ENCODE peak calls at places on chromosome 22, in seven cellular contexts. J is HCT116, N is WTC11, Y is HepG2, X is H1, S is K562, Q is GM12878. D is an unnamed sample.

GRCh38 chr22:17706451-17706900 is 67.8 kb downstream of the BID start:
- DNase-seq in S (no peak), Y (peak), Q (peak), J (peak), X (no peak), N (no peak), D (no peak)

GRCh38 chr22:37431811-37432707 is 4.8 kb upstream of the ELFN2 start:
- DNase-seq in N (no peak), Q (no peak), Y (peak), X (no peak), J (peak), S (no peak), D (no peak)

GRCh38 chr22:40116496-40117200 is 61.1 kb upstream of the TNRC6B start:
- DNase-seq in X (no peak), Q (no peak), J (no peak), S (no peak), Y (no peak), N (no peak), D (no peak)

GRCh38 chr22:37208401-37209139 is 3.7 kb downstream of the SSTR3 start:
- DNase-seq in S (no peak), Q (no peak), X (no peak), Y (no peak), J (no peak), N (no peak), D (no peak)

GRCh38 chr22:32364210-32364609 is 6.5 kb downstream of the RFPL3 start:
- DNase-seq in S (no peak), Q (no peak), Y (no peak), N (no peak), J (no peak), X (no peak), D (no peak)

GRCh38 chr22:17972385-17973181 is 51.8 kb downstream of the MICAL3 start:
- DNase-seq in S (no peak), X (no peak), J (no peak), Q (no peak), N (no peak), Y (peak), D (no peak)

GRCh38 chr22:44439356-44440223 is 58.4 kb downstream of the RTL6 start:
- DNase-seq in Q (no peak), J (no peak), Y (no peak), N (no peak), S (no peak), X (no peak), D (no peak)

GRCh38 chr22:29126670-29127069 is 53.8 kb downstream of the KREMEN1 start:
- DNase-seq in X (no peak), Q (no peak), S (no peak), N (no peak), J (no peak), Y (peak), D (no peak)

GRCh38 chr22:30206964-30207363 is 39.6 kb downstream of the LIF start:
- DNase-seq in X (no peak), Y (peak), S (no peak), N (peak), Q (no peak), J (peak), D (no peak)

GRCh38 chr22:34437140-34437539 is 516.9 kb upstream of the LARGE1 start:
- DNase-seq in X (no peak), J (no peak), S (no peak), N (no peak), Q (no peak), Y (no peak), D (no peak)

GRCh38 chr22:19060356-19061009 is 61.7 kb downstream of the DGCR2 start:
- DNase-seq in X (no peak), J (no peak), N (no peak), Q (no peak), Y (no peak), S (no peak), D (no peak)

GRCh38 chr22:50602338-50602700 is 1.7 kb downstream of the MAPK8IP2 start:
- DNase-seq in Q (no peak), X (no peak), J (no peak), Y (no peak), N (no peak), S (no peak), D (no peak)

GRCh38 chr22:21762712-21763581 is 27.4 kb upstream of the YPEL1 start:
- DNase-seq in Y (no peak), J (no peak), N (no peak), X (no peak), S (no peak), Q (no peak), D (no peak)

GRCh38 chr22:24495365-24495675 is 188 bp downstream of the UPB1 start:
- DNase-seq in S (no peak), Q (no peak), Y (no peak), X (no peak), J (no peak), N (no peak), D (no peak)

GRCh38 chr22:24497879-24498278 is 2.7 kb downstream of the UPB1 start:
- DNase-seq in X (no peak), N (no peak), J (no peak), Q (no peak), S (no peak), Y (no peak), D (no peak)

GRCh38 chr22:24494535-24495364 is at the start of gene UPB1:
- DNase-seq in X (no peak), S (no peak), N (peak), Y (no peak), J (no peak), Q (no peak), D (no peak)

GRCh38 chr22:24496234-24496633 is 1.1 kb downstream of the UPB1 start:
- DNase-seq in J (no peak), X (no peak), S (no peak), Q (no peak), N (no peak), Y (no peak), D (no peak)

GRCh38 chr22:24496661-24497060 is 1.5 kb downstream of the UPB1 start:
- DNase-seq in X (no peak), N (no peak), S (no peak), Q (no peak), Y (no peak), J (no peak), D (no peak)
- TF ChIP-seq SP1 in X (no peak), N (no peak), S (no peak), Q (no peak), Y (no peak), J (no peak), D (no peak)

DNA sequence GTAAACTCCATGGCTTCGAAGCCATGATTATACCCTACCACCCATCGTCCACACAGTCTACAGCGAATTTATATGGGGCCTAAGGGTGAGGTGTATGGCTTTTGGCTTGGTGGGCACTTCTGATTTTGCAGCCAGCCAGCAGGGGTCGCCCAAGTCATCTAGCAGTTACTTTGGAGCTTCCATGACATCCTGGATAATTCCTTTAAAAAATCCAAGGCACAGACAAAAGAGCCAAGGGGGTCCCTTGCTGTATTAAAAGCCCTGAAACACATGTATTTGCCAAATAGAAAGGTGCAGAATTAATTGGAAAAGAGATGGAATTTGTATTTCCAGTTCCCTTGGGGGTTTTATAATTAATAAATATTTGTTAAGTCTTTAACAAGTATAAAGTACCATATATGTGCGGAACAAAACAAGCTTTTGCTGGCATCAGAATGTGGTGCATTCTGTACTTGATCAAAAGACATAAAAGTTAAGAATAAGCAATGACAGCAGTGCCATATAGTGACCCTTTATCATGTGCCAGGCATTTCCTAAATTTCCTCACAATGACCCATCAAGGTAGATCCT is 132.8 kb upstream of the PITPNB start:
- DNase-seq in J (peak), N (peak), Y (peak), X (peak), S (peak), Q (no peak), D (peak)
- TF ChIP-seq SP1 in J (no peak), N (no peak), Y (no peak), X (no peak), S (no peak), Q (no peak), D (no peak)

DNA sequence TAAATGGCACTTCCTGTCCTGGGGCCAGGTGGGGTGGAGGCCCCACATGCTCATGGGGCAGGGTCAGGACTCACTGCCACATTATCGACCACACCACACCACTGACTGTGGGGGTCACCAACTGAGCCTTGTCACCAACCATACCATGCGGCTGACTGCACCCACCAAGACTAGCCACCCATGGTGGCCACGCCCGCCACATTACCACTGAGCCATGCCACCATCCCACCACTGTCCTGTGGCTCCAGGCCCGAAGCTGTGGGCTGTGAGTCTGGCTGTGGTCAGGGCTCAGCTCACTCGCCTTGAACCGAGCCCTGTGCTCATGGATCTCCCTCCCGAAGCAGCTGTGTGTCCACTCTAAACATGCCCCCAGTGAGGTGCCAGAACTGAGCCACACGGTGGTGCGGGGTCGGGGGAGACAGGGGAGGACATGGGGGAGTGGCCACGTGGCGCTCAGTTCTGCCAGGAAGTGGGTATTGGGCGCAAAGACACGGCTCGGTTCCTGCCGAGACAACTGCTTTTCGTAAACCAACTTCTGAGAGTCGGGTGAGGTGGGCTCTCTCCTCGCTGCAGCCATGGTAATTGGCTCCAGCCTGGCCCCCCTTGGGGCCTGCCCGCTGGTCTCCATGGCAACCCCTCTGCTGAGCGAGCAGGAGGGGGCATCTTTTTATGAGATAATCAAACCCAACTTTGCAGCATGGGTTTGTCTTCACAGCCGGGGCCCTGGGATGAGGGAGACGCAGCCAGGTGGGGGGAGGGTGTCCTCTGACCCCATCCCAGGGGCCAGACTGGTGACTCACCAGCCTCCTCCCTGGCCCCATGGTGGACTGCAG is 23.2 kb downstream of the RTN4R start:
- DNase-seq in S (peak), Y (no peak), J (no peak), Q (no peak), X (no peak), N (no peak), D (no peak)
- TF ChIP-seq SP1 in S (no peak), Y (no peak), J (no peak), Q (no peak), X (no peak), N (no peak), D (no peak)

DNA sequence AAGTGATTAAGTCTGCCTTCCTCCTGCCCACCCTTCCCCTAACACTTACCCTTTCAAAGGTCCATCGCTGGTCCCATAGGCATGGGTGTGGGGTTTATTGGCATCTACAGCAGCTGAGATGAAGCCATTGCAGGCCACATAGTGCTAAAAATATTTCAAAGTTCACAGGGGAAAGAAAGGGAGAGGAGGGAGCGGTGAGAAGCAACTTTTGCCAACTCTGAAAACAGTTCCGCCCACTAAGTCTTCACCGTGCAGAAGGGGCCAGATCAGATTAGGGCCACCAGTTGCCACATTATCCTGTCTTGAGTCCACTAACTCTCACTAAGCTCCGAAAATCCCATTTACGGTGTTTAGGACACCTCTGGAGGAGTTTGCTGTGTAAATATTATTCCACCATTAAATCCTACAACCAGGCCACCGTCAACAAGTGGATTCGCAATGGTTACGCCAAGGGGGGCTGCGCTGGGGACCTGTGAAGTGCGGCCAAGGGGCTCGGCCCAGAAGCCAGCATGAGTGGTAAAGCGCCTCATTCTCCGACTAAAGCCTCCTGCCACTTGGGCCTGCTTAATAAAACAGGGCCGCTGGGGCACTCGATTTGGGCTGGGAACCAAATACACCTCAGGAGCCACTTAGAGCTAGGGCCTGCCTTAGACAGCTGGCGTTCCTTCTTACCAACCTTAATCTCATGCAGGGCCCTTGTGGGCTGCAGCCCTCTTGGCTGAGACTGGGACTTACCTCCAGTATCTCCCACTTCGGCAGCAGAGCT is 534.9 kb downstream of the MIAT start:
- DNase-seq in X (no peak), Q (no peak), S (no peak), Y (no peak), J (no peak), N (no peak), D (no peak)
- TF ChIP-seq SP1 in X (no peak), Q (no peak), S (no peak), Y (no peak), J (no peak), N (no peak), D (no peak)

DNA sequence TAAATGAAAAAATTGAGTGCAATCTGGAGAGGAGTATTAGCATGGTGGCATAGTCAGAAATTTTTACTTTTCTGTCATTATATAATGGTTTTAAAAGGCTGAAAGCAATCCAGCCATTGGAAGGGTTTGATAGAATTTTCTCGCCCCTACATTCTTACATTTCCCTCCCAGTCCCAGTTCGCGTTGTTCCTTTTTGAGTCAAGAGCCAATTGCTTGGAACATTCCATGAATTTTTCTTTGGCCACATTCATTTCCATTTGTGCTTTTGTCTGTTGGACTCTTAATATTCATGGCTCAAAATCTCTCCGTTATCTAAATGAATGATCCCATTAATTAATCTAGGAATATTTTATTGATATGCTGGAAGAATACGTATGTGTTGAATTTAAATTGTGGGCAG is 66.0 kb downstream of the GRK3 start:
- DNase-seq in J (no peak), Y (no peak), Q (no peak), X (no peak), S (no peak), N (no peak), D (no peak)
- TF ChIP-seq SP1 in J (no peak), Y (no peak), Q (no peak), X (no peak), S (no peak), N (no peak), D (no peak)

GRCh38 chr22:38623357-38623756 is 32.8 kb downstream of the FAM227A start:
- DNase-seq in X (no peak), S (no peak), Q (no peak), Y (peak), J (no peak), N (no peak), D (no peak)
- TF ChIP-seq SP1 in X (no peak), S (no peak), Q (no peak), Y (no peak), J (no peak), N (no peak), D (no peak)

DNA sequence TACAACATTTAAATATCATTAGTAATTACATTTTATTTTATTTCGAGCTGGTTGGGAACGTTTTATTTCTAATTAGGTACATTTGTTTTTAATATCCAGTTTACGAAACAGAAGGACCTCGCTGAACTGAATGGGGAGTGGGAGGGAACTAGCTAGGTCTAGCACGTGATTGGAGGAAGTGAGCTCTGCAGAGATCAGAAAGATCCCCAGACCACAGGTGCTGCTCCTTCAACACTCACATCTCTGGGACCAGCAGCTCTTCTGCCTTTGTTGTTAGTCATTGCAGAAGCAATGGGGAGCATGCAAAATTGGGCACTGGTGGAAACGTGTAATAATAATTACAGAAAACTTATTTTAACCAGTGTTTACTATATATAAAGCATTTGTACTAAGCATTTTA is 472.1 kb downstream of the MN1 start:
- DNase-seq in Y (no peak), J (no peak), S (peak), Q (no peak), N (no peak), X (no peak), D (no peak)
- TF ChIP-seq SP1 in Y (no peak), J (no peak), S (no peak), Q (no peak), N (no peak), X (no peak), D (no peak)

GRCh38 chr22:38725900-38726655 is 20.3 kb downstream of the GTPBP1 start:
- DNase-seq in Y (no peak), X (no peak), J (no peak), N (no peak), S (no peak), Q (no peak), D (no peak)

GRCh38 chr22:38724176-38724575 is 18.4 kb downstream of the GTPBP1 start:
- DNase-seq in Y (no peak), X (no peak), Q (no peak), S (no peak), N (no peak), J (no peak), D (no peak)

GRCh38 chr22:38727123-38727522 is 21.4 kb downstream of the GTPBP1 start:
- DNase-seq in J (no peak), X (no peak), Q (no peak), N (no peak), Y (no peak), S (no peak), D (no peak)

GRCh38 chr22:38727530-38728451 is 22.0 kb downstream of the GTPBP1 start:
- DNase-seq in Y (no peak), N (no peak), J (no peak), X (no peak), S (no peak), Q (no peak), D (no peak)

DNA sequence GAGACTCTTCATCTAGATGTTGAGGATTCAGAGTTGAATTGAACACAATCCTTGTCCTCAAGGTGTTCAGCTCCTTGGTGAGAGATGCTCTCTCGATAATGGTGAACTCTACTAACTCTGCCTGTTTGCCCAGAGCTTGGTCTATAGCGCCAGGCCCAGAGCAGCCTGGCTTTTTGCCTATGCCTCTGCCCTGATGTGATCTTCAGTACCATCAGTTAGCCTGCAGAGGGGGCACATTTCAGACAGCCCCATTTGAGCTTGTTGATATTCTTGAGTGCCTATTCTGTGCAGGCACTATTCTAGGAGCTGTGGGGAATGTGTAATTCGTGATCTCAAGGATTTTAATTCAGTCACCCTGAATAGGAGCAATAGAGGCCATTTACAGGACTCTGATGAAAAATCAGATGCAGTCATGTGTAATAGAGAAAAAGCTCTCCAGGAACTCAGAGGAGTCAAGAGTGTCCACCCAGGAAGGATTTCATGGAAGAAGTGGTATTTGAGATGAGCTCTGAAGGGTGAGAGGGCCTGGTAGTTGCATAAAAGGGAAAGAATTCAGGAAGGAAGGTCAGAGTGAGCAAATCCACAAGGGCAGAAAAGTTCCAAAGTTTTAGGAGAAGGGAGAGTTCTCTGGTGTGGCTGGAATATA is 19.3 kb downstream of the GTPBP1 start:
- DNase-seq in S (no peak), Y (peak), X (no peak), Q (no peak), N (no peak), J (no peak), D (peak)
- TF ChIP-seq SP1 in S (no peak), Y (no peak), X (no peak), Q (no peak), N (no peak), J (no peak), D (no peak)

GRCh38 chr22:45553333-45554039 is 50.8 kb downstream of the FBLN1 start:
- DNase-seq in S (peak), J (peak), X (peak), Q (no peak), Y (peak), N (peak), D (peak)
- TF ChIP-seq SP1 in S (no peak), J (no peak), X (no peak), Q (no peak), Y (no peak), N (peak), D (no peak)

D was measured in HEK293T.